ENCODE peak calls at places on chromosomes 2 and 18, in six cellular contexts. One of them, this sample, is unnamed.

GRCh38 chr18:46754661-46755292 is 2.1 kb downstream of the ST8SIA5 start:
- DNase-seq in heart left ventricle: no peak
- DNase-seq in effector memory CD4-positive, alpha-beta T cell: no peak
- DNase-seq in IMR-90: no peak
- DNase-seq in left ventricle myocardium inferior: no peak
- DNase-seq in mammary epithelial cell: no peak
- DNase-seq in this sample: no peak

GRCh38 chr2:223751012-223751411 is 86.4 kb downstream of the AP1S3 start:
- DNase-seq in effector memory CD4-positive, alpha-beta T cell: no peak
- DNase-seq in IMR-90: peak; percentile 50
- DNase-seq in left ventricle myocardium inferior: no peak
- DNase-seq in heart left ventricle: no peak
- DNase-seq in mammary epithelial cell: no peak
- DNase-seq in this sample: no peak

GRCh38 chr2:18788590-18788989 is 199.2 kb upstream of the NT5C1B start:
- DNase-seq in effector memory CD4-positive, alpha-beta T cell: no peak
- DNase-seq in mammary epithelial cell: no peak
- DNase-seq in left ventricle myocardium inferior: peak; percentile 43
- DNase-seq in IMR-90: peak; percentile 14
- DNase-seq in heart left ventricle: no peak
- DNase-seq in this sample: no peak

GRCh38 chr2:148613231-148614023 is 31.1 kb upstream of the EPC2 start:
- DNase-seq in left ventricle myocardium inferior: no peak
- DNase-seq in effector memory CD4-positive, alpha-beta T cell: no peak
- DNase-seq in mammary epithelial cell: no peak
- DNase-seq in IMR-90: no peak
- DNase-seq in heart left ventricle: no peak
- DNase-seq in this sample: no peak

GRCh38 chr2:223549215-223549614 is 52.9 kb downstream of the SCG2 start:
- DNase-seq in effector memory CD4-positive, alpha-beta T cell: no peak
- DNase-seq in IMR-90: peak; percentile 95
- DNase-seq in left ventricle myocardium inferior: no peak
- DNase-seq in mammary epithelial cell: peak; percentile 97
- DNase-seq in heart left ventricle: no peak
- DNase-seq in this sample: no peak

GRCh38 chr2:150162241-150162942 is 325.1 kb downstream of the RND3 start:
- DNase-seq in mammary epithelial cell: no peak
- DNase-seq in IMR-90: no peak
- DNase-seq in effector memory CD4-positive, alpha-beta T cell: no peak
- DNase-seq in heart left ventricle: no peak
- DNase-seq in left ventricle myocardium inferior: no peak
- DNase-seq in this sample: no peak

GRCh38 chr2:98554116-98554861 is 54.0 kb downstream of the COA5 start:
- DNase-seq in IMR-90: no peak
- DNase-seq in heart left ventricle: no peak
- DNase-seq in left ventricle myocardium inferior: no peak
- DNase-seq in mammary epithelial cell: no peak
- DNase-seq in effector memory CD4-positive, alpha-beta T cell: no peak
- DNase-seq in this sample: no peak

GRCh38 chr2:75592028-75592427 is 31.3 kb upstream of the EVA1A start:
- DNase-seq in left ventricle myocardium inferior: no peak
- DNase-seq in effector memory CD4-positive, alpha-beta T cell: no peak
- DNase-seq in IMR-90: peak; percentile 76
- DNase-seq in heart left ventricle: no peak
- DNase-seq in mammary epithelial cell: peak; percentile 95
- DNase-seq in this sample: no peak

GRCh38 chr2:28049416-28049815 is 158.9 kb downstream of the BABAM2 start:
- DNase-seq in left ventricle myocardium inferior: no peak
- DNase-seq in mammary epithelial cell: peak; percentile 25
- DNase-seq in heart left ventricle: no peak
- DNase-seq in IMR-90: no peak
- DNase-seq in effector memory CD4-positive, alpha-beta T cell: no peak
- DNase-seq in this sample: no peak

GRCh38 chr2:143440619-143441018 is 311.4 kb downstream of the ARHGAP15 start:
- DNase-seq in effector memory CD4-positive, alpha-beta T cell: no peak
- DNase-seq in mammary epithelial cell: no peak
- DNase-seq in left ventricle myocardium inferior: no peak
- DNase-seq in heart left ventricle: no peak
- DNase-seq in IMR-90: no peak
- DNase-seq in this sample: no peak

GRCh38 chr2:144516981-144517824 is 2.7 kb downstream of the ZEB2 start:
- DNase-seq in left ventricle myocardium inferior: peak; percentile 65
- DNase-seq in mammary epithelial cell: peak; percentile 68
- DNase-seq in IMR-90: peak; percentile 98
- DNase-seq in heart left ventricle: peak; percentile 79
- DNase-seq in effector memory CD4-positive, alpha-beta T cell: peak; percentile 15
- DNase-seq in this sample: no peak

GRCh38 chr18:53219853-53220252 is 879.9 kb downstream of the DCC start:
- DNase-seq in heart left ventricle: no peak
- DNase-seq in effector memory CD4-positive, alpha-beta T cell: no peak
- DNase-seq in left ventricle myocardium inferior: no peak
- DNase-seq in mammary epithelial cell: no peak
- DNase-seq in IMR-90: no peak
- DNase-seq in this sample: no peak

GRCh38 chr2:240296611-240297552 is 138.6 kb upstream of the GPC1 start:
- DNase-seq in mammary epithelial cell: no peak
- DNase-seq in left ventricle myocardium inferior: peak; percentile 80
- DNase-seq in IMR-90: no peak
- DNase-seq in effector memory CD4-positive, alpha-beta T cell: no peak
- DNase-seq in heart left ventricle: peak; percentile 88
- DNase-seq in this sample: no peak

GRCh38 chr2:30026091-30027055 is 105.0 kb upstream of the ALK start:
- DNase-seq in heart left ventricle: peak; percentile 64
- DNase-seq in left ventricle myocardium inferior: peak; percentile 33
- DNase-seq in IMR-90: peak; percentile 22
- DNase-seq in mammary epithelial cell: peak; percentile 95
- DNase-seq in effector memory CD4-positive, alpha-beta T cell: no peak
- DNase-seq in this sample: no peak

GRCh38 chr2:146572598-146572997 is 1272.2 kb upstream of the ACVR2A start:
- DNase-seq in mammary epithelial cell: peak; percentile 69
- DNase-seq in heart left ventricle: no peak
- DNase-seq in effector memory CD4-positive, alpha-beta T cell: no peak
- DNase-seq in left ventricle myocardium inferior: no peak
- DNase-seq in IMR-90: peak; percentile 68
- DNase-seq in this sample: no peak

GRCh38 chr2:152278536-152278935 is 56.4 kb upstream of the FMNL2 start:
- DNase-seq in left ventricle myocardium inferior: no peak
- DNase-seq in effector memory CD4-positive, alpha-beta T cell: no peak
- DNase-seq in heart left ventricle: no peak
- DNase-seq in mammary epithelial cell: no peak
- DNase-seq in IMR-90: no peak
- DNase-seq in this sample: no peak

GRCh38 chr2:120979398-120979797 is 243.7 kb downstream of the GLI2 start:
- DNase-seq in mammary epithelial cell: no peak
- DNase-seq in effector memory CD4-positive, alpha-beta T cell: no peak
- DNase-seq in left ventricle myocardium inferior: no peak
- DNase-seq in heart left ventricle: no peak
- DNase-seq in IMR-90: no peak
- DNase-seq in this sample: no peak

GRCh38 chr18:45852631-45853030 is 27.2 kb downstream of the SIGLEC15 start:
- DNase-seq in heart left ventricle: no peak
- DNase-seq in mammary epithelial cell: no peak
- DNase-seq in effector memory CD4-positive, alpha-beta T cell: no peak
- DNase-seq in left ventricle myocardium inferior: no peak
- DNase-seq in IMR-90: no peak
- DNase-seq in this sample: no peak

GRCh38 chr2:2530334-2530733 is 199.3 kb upstream of the MYT1L start:
- DNase-seq in left ventricle myocardium inferior: no peak
- DNase-seq in mammary epithelial cell: no peak
- DNase-seq in IMR-90: no peak
- DNase-seq in effector memory CD4-positive, alpha-beta T cell: no peak
- DNase-seq in heart left ventricle: no peak
- DNase-seq in this sample: no peak

GRCh38 chr2:112198780-112199179 is 56.1 kb downstream of the ZC3H8 start:
- DNase-seq in effector memory CD4-positive, alpha-beta T cell: no peak
- DNase-seq in left ventricle myocardium inferior: no peak
- DNase-seq in heart left ventricle: no peak
- DNase-seq in mammary epithelial cell: peak; percentile 43
- DNase-seq in IMR-90: no peak
- DNase-seq in this sample: no peak

GRCh38 chr2:231670892-231671616 is 37.3 kb upstream of the PTMA start:
- DNase-seq in IMR-90: no peak
- DNase-seq in mammary epithelial cell: no peak
- DNase-seq in heart left ventricle: no peak
- DNase-seq in left ventricle myocardium inferior: no peak
- DNase-seq in effector memory CD4-positive, alpha-beta T cell: no peak
- DNase-seq in this sample: no peak

GRCh38 chr18:44920441-44920840 is 239.8 kb downstream of the SETBP1 start:
- DNase-seq in IMR-90: no peak
- DNase-seq in effector memory CD4-positive, alpha-beta T cell: no peak
- DNase-seq in left ventricle myocardium inferior: no peak
- DNase-seq in heart left ventricle: no peak
- DNase-seq in mammary epithelial cell: no peak
- DNase-seq in this sample: no peak

GRCh38 chr2:37226863-37227262 is 4.5 kb downstream of the CEBPZ start:
- DNase-seq in heart left ventricle: no peak
- DNase-seq in effector memory CD4-positive, alpha-beta T cell: no peak
- DNase-seq in mammary epithelial cell: no peak
- DNase-seq in left ventricle myocardium inferior: no peak
- DNase-seq in IMR-90: no peak
- DNase-seq in this sample: no peak

GRCh38 chr2:43083710-43084698 is 142.4 kb downstream of the ZFP36L2 start:
- DNase-seq in heart left ventricle: peak; percentile 72
- DNase-seq in left ventricle myocardium inferior: peak; percentile 54
- DNase-seq in effector memory CD4-positive, alpha-beta T cell: no peak
- DNase-seq in mammary epithelial cell: peak; percentile 96
- DNase-seq in IMR-90: peak; percentile 55
- DNase-seq in this sample: no peak

GRCh38 chr2:224904390-224904789 is 137.9 kb downstream of the DOCK10 start:
- DNase-seq in left ventricle myocardium inferior: no peak
- DNase-seq in IMR-90: peak; percentile 68
- DNase-seq in mammary epithelial cell: peak; percentile 17
- DNase-seq in heart left ventricle: no peak
- DNase-seq in effector memory CD4-positive, alpha-beta T cell: no peak
- DNase-seq in this sample: no peak

GRCh38 chr2:192010073-192010472 is 163.2 kb upstream of the CAVIN2 start:
- DNase-seq in heart left ventricle: no peak
- DNase-seq in IMR-90: peak; percentile 18
- DNase-seq in effector memory CD4-positive, alpha-beta T cell: no peak
- DNase-seq in mammary epithelial cell: no peak
- DNase-seq in left ventricle myocardium inferior: no peak
- DNase-seq in this sample: no peak

GRCh38 chr2:55616509-55617159 is 788 bp downstream of the PPP4R3B start:
- DNase-seq in mammary epithelial cell: peak; percentile 71
- DNase-seq in left ventricle myocardium inferior: no peak
- DNase-seq in heart left ventricle: no peak
- DNase-seq in IMR-90: peak; percentile 68
- DNase-seq in effector memory CD4-positive, alpha-beta T cell: peak; percentile 33
- DNase-seq in this sample: peak; percentile 35

GRCh38 chr2:78754930-78755329 is 270.6 kb upstream of the REG3G start:
- DNase-seq in left ventricle myocardium inferior: no peak
- DNase-seq in IMR-90: no peak
- DNase-seq in mammary epithelial cell: no peak
- DNase-seq in effector memory CD4-positive, alpha-beta T cell: no peak
- DNase-seq in heart left ventricle: no peak
- DNase-seq in this sample: no peak

GRCh38 chr2:5373200-5373599 is 319.0 kb upstream of the SOX11 start:
- DNase-seq in effector memory CD4-positive, alpha-beta T cell: no peak
- DNase-seq in left ventricle myocardium inferior: no peak
- DNase-seq in mammary epithelial cell: no peak
- DNase-seq in heart left ventricle: no peak
- DNase-seq in IMR-90: no peak
- DNase-seq in this sample: no peak

GRCh38 chr2:176085861-176086771 is 2.4 kb upstream of the EVX2 start:
- DNase-seq in heart left ventricle: peak; percentile 69
- DNase-seq in mammary epithelial cell: no peak
- DNase-seq in IMR-90: peak; percentile 34
- DNase-seq in effector memory CD4-positive, alpha-beta T cell: no peak
- DNase-seq in left ventricle myocardium inferior: no peak
- DNase-seq in this sample: no peak

GRCh38 chr2:16273111-16273510 is 332.8 kb downstream of the MYCN start:
- DNase-seq in mammary epithelial cell: no peak
- DNase-seq in effector memory CD4-positive, alpha-beta T cell: no peak
- DNase-seq in left ventricle myocardium inferior: no peak
- DNase-seq in IMR-90: no peak
- DNase-seq in heart left ventricle: no peak
- DNase-seq in this sample: no peak
- H3K9me3 ChIP-seq in mammary epithelial cell: peaks cover 4% of the 10 kb centered on the region
- H3K9me3 ChIP-seq in effector memory CD4-positive, alpha-beta T cell: no peaks in the 10 kb centered on the region
- H3K9me3 ChIP-seq in left ventricle myocardium inferior: no peaks in the 10 kb centered on the region
- H3K9me3 ChIP-seq in IMR-90: peaks cover 23% of the 10 kb centered on the region
- H3K9me3 ChIP-seq in heart left ventricle: no peaks in the 10 kb centered on the region
- H3K9me3 ChIP-seq in this sample: no peaks in the 10 kb centered on the region

DNA sequence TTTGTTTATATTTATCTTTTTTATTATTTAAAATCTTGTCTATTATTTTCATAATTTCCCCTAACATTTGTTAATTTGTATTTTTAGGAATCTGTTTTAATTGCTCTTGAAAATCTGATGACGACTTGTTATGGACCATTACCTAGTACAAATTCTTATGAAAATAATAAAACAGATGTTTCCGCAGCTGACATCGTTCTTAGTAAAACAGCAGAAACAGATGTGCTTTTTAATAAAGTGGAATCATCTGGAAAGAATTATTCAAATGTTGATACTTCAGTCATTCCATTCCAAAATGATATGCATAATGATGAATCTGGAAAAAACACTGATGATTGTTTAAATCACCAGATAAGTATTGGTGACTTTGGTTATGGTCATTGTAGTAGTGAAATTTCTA is 69.9 kb downstream of the PMS1 start:
- DNase-seq in IMR-90: peak; percentile 45
- DNase-seq in left ventricle myocardium inferior: no peak
- DNase-seq in effector memory CD4-positive, alpha-beta T cell: no peak
- DNase-seq in heart left ventricle: no peak
- DNase-seq in mammary epithelial cell: no peak
- DNase-seq in this sample: no peak
- H3K9me3 ChIP-seq in IMR-90: no peaks in the 10 kb centered on the region
- H3K9me3 ChIP-seq in left ventricle myocardium inferior: no peaks in the 10 kb centered on the region
- H3K9me3 ChIP-seq in effector memory CD4-positive, alpha-beta T cell: no peaks in the 10 kb centered on the region
- H3K9me3 ChIP-seq in heart left ventricle: no peaks in the 10 kb centered on the region
- H3K9me3 ChIP-seq in mammary epithelial cell: no peaks in the 10 kb centered on the region
- H3K9me3 ChIP-seq in this sample: no peaks in the 10 kb centered on the region

GRCh38 chr2:230520875-230521155 is 104.8 kb downstream of the SP100 start:
- DNase-seq in IMR-90: peak; percentile 55
- DNase-seq in mammary epithelial cell: peak; percentile 82
- DNase-seq in effector memory CD4-positive, alpha-beta T cell: no peak
- DNase-seq in heart left ventricle: no peak
- DNase-seq in left ventricle myocardium inferior: no peak
- DNase-seq in this sample: no peak
- H3K9me3 ChIP-seq in IMR-90: peaks cover 9% of the 10 kb centered on the region
- H3K9me3 ChIP-seq in mammary epithelial cell: peaks cover 15% of the 10 kb centered on the region
- H3K9me3 ChIP-seq in effector memory CD4-positive, alpha-beta T cell: peaks cover 15% of the 10 kb centered on the region
- H3K9me3 ChIP-seq in heart left ventricle: peaks cover 14% of the 10 kb centered on the region
- H3K9me3 ChIP-seq in left ventricle myocardium inferior: peaks cover 23% of the 10 kb centered on the region
- H3K9me3 ChIP-seq in this sample: peaks cover 4% of the 10 kb centered on the region

DNA sequence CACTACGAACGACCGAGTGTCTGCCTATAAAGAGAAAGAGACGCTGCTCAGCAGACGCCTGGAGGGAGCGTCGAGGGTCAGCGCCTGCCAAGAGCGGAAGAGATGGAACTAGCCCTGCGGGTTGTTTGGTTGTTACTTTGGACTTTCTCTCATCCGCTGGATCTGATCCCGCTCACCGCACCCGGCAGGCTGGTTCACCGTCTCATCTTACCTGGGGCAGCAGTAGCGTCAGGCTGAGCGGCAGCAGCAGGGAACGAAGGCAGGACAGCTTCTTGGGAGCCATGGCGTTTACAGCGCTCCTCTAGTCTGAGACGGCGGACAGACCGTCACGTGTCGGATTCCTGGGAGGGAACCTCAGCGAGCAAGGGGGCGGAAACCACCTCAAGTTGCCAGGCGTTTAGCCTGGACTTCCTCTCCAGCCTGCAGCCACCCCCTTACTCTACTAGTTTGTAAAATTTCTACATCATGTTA is 1.9 kb downstream of the GLB1L start:
- DNase-seq in left ventricle myocardium inferior: no peak
- DNase-seq in mammary epithelial cell: no peak
- DNase-seq in effector memory CD4-positive, alpha-beta T cell: no peak
- DNase-seq in heart left ventricle: no peak
- DNase-seq in IMR-90: no peak
- DNase-seq in this sample: no peak
- H3K9me3 ChIP-seq in left ventricle myocardium inferior: no peaks in the 10 kb centered on the region
- H3K9me3 ChIP-seq in mammary epithelial cell: no peaks in the 10 kb centered on the region
- H3K9me3 ChIP-seq in effector memory CD4-positive, alpha-beta T cell: no peaks in the 10 kb centered on the region
- H3K9me3 ChIP-seq in heart left ventricle: no peaks in the 10 kb centered on the region
- H3K9me3 ChIP-seq in IMR-90: no peaks in the 10 kb centered on the region
- H3K9me3 ChIP-seq in this sample: no peaks in the 10 kb centered on the region

This sample was measured in T-helper 17 cell.